ENCODE peak calls at places on chromosomes 16 and 17, in six cellular contexts. F is HFF-Myc, D is H9, H is NB4, C is WERI-Rb-1, Z is astrocyte. O is an unnamed sample.

GRCh38 chr16:89442990-89443726 is 47.2 kb downstream of the ANKRD11 start:
- DNase-seq in C (no peak), D (no peak), Z (peak), F (no peak), H (no peak), O (peak)

GRCh38 chr16:50591800-50592771 is 43.9 kb downstream of the NKD1 start:
- DNase-seq in C (no peak), F (no peak), Z (no peak), H (no peak), D (no peak), O (no peak)

GRCh38 chr16:60241671-60242070 is 1507.6 kb upstream of the GOT2 start:
- DNase-seq in D (no peak), H (no peak), C (no peak), F (no peak), Z (no peak), O (no peak)

GRCh38 chr17:5502552-5502951 is 16.2 kb downstream of the MIS12 start:
- DNase-seq in F (no peak), Z (no peak), D (no peak), C (no peak), H (no peak), O (no peak)

GRCh38 chr16:51500306-51500705 is 349.2 kb upstream of the SALL1 start:
- DNase-seq in Z (peak), D (no peak), F (no peak), C (no peak), H (no peak), O (peak)

GRCh38 chr17:50037321-50038107 is 18.4 kb upstream of the ITGA3 start:
- DNase-seq in H (no peak), C (peak), D (no peak), F (no peak), Z (peak), O (peak)

GRCh38 chr16:88558457-88559442 is 11.5 kb upstream of the ZC3H18 start:
- DNase-seq in Z (peak), H (peak), F (no peak), D (peak), C (peak), O (peak)

GRCh38 chr16:87303962-87304521 is 13.2 kb downstream of the C16orf95 start:
- DNase-seq in H (no peak), D (no peak), F (no peak), C (no peak), Z (no peak), O (no peak)

GRCh38 chr17:7393613-7394451 is 493 bp downstream of the PLSCR3 start:
- DNase-seq in H (no peak), C (peak), Z (no peak), F (no peak), D (peak), O (no peak)
- TF ChIP-seq CTCF in H (no peak), C (peak), Z (no peak), F (peak), D (peak), O (no peak)

GRCh38 chr16:73176577-73177013 is 128.7 kb upstream of the ZFHX3 start:
- DNase-seq in F (no peak), C (no peak), H (no peak), Z (peak), D (no peak), O (peak)
- TF ChIP-seq CTCF in F (peak), C (peak), H (no peak), Z (peak), D (peak), O (peak)

DNA sequence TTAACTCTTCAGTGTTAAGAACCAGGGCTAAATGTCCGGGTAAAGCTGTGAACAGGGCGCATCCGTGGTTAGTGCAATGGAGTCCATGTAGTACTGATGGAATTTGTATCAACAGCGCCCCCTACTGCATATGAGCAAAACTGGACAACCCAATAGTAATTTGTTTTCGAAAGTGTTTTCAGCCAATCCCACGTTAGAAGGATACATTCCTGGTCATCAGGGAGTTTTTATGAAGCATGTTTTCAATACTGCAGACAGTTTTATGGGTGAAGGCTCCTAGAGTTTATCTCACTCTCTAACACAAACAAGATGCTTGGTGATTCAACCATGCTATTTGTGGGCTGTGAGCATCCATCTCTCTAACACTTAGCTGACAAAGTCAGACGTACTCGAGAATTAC is 46.6 kb upstream of the HNF1B start:
- DNase-seq in F (no peak), C (no peak), Z (no peak), H (peak), D (peak), O (peak)
- TF ChIP-seq CTCF in F (peak), C (peak), Z (peak), H (peak), D (peak), O (peak)

DNA sequence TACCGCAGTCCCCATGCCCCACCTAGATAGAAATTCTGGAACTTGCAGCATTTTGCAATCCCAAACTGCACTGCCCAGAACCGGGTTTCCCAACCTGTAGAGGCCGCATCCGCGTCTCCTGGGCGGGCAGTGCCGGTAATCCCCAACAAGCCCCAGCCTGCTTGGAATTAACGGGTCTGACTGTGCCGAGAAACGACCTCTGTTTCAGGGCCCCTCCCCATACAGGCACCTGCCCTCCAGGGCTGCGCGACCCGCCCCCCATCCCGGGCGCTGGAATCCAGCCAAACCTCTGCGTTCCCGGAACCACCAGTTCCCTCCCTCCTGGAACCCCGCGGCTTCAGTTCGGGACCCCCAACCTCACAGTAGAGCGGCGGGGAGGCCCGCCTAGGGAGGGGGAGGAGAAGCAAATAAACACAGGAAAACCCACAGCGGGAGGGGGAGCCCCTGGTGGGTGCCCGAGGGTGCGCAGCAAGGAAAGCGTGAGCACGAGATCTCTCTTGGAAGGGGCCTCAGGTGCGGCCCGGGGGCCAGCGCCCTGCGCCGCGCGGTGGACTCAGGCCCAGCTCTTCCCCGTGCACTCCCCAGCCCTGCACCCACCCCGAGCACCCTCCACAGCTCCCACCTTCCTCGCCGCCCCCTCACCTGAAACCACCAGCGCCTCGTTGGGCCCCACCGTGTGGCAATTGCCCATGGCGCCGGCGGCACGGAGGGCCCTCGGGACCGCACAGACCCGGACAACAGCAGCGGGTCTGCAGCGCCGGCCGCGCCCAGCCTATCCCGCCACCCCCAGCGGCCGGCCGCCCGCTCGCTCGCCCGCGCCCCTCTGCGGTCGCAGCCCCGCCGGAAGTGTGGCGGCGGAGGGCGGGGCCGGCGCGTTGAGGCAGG is at the start of gene FLOT2:
- DNase-seq in Z (no peak), F (no peak), H (peak), C (peak), D (peak), O (peak)
- TF ChIP-seq CTCF in Z (no peak), F (no peak), H (peak), C (peak), D (peak), O (peak)

DNA sequence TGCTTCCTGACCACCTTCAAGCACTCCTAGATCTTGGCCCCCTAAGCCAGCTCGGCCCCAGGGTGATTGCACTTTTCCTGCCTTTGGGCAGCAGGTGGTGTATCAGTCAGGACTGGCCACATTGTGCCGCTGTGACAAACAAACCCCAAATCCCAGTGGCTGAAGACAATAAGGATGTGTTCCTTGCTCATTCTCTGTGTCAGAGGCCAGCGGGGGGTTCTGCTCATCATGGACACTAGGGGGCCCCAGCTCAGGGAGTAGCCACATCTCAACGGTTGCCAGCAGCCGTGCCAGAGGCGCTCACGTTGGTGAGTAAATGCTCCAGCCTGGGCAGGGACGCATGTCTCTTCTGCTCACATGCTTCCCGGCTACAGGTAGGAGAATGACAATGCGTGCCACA is 60.4 kb downstream of the ZDHHC7 start:
- DNase-seq in C (peak), H (peak), F (no peak), Z (no peak), D (peak), O (no peak)
- TF ChIP-seq CTCF in C (peak), H (peak), F (peak), Z (peak), D (peak), O (peak)

DNA sequence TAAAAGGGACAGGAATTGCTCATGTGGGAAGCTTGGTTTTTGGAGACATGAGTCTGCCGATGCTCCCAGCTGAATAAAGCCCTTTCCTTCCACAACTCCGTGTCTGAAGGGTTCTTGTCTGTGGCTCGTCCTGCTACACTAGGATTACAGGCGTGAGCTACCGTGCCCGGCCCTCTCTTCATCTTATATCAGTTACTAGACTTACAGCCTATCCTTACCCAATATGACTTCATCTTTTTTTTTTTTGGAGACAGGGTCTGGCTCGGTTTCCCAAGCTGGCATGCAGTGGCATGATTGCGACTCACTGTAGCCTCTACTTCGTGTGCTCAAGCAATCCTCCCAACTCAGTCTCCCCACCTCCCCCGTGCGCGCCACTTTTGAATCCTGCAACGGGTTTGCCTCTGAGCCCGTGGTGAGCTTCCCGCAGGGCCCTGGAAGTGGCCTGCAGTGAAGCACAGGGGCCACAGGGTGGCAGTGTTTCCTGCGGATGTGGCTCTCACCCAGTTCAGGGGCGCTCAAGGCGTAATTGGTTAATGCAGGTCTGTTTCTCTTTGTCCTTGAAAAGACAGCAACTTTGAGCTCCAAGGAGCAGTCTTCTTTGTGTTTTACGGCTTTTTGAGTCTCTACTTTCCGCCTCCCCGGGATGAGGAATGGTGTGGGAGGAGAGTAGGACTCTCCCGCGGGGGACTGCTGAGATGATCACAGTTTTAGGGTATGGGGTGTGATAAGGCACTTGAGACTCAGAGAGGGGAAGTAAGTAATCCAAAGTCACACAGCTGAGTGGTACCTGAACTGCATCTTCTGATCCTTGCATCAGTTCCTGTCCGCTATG is 22.7 kb upstream of the GPRC5B start:
- DNase-seq in D (peak), F (peak), C (peak), Z (peak), H (peak), O (peak)
- TF ChIP-seq CTCF in D (peak), F (peak), C (peak), Z (peak), H (peak), O (peak)

DNA sequence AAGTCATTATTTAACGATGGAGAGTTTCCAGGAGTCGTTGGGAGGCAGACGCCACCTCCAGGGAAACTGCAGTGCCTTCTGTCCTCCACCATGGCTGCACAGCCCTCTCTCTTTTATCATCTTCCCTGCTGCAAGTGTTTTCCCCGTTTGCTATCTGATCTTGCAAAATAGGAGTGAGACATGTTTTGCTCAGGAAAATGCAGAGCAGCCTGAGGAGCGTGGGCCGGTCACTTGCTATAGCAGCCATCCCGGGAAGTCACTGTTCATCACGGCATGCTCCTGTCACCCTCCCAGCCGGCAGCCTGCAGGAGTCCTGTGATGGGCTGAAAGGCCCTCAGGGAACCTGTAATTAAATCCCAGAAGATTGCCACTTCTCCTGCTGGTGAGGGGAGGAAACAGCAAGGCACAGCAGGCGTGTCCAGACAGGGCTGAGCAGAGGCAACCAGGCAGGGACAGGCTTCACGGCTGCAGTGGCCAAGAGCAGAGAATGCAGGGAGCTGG is 143.1 kb downstream of the GSG1L start:
- DNase-seq in H (no peak), F (no peak), D (peak), C (peak), Z (no peak), O (peak)
- TF ChIP-seq CTCF in H (peak), F (peak), D (peak), C (peak), Z (peak), O (peak)

GRCh38 chr17:78174870-78175642 is 6.7 kb downstream of the SYNGR2 start:
- DNase-seq in Z (no peak), C (peak), F (no peak), H (no peak), D (peak), O (no peak)

GRCh38 chr17:78172284-78173024 is 4.1 kb downstream of the SYNGR2 start:
- DNase-seq in H (peak), C (no peak), F (no peak), Z (no peak), D (no peak), O (no peak)

GRCh38 chr17:78175643-78175981 is 7.2 kb downstream of the SYNGR2 start:
- DNase-seq in C (no peak), F (no peak), D (no peak), Z (no peak), H (no peak), O (no peak)

GRCh38 chr17:78173025-78173715 is 4.8 kb downstream of the SYNGR2 start:
- DNase-seq in Z (no peak), H (no peak), F (no peak), C (no peak), D (no peak), O (no peak)

DNA sequence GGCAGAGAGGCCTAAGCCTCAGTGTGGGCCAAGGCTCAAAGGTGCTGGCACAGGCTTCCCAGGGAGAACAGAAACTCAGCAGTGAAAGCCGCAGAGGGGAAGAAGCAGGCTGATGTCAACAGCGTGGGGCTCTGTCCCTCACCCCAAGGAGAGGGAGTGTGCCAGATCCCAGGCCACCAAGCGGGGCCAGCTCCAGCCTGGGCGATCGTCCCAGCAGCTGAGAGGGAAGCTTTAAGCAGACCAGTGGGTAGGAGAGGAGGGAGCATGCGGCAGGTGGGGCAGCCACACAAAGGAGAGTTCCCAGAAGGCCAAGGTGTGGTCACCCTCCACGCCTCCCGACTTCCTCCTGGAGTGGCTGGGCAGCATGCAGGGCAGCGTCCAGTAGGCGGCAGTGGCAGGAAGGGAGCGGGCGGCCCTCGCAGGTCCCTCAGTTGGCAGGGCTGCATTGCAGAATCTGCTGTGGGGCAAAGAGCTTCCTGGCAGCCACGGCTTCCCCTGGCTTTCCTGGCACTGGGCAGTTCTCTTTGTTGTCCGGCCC is 6.0 kb downstream of the SYNGR2 start:
- DNase-seq in F (no peak), H (no peak), Z (no peak), C (no peak), D (no peak), O (no peak)
- TF ChIP-seq CTCF in F (no peak), H (no peak), Z (no peak), C (no peak), D (no peak), O (no peak)

O was measured in HFFc6.